ENCODE peak calls at places on chromosomes 2 and 18, in eight cellular contexts. Q is activated naive CD4-positive, alpha-beta T cell; D is MV-4-11; I is CD14-positive monocyte; S is astrocyte of the cerebellum; N is B cell; J is stimulated activated CD8-positive, alpha-beta memory T cell treated with anti-CD3 and anti-CD28 coated beads, Interleukin-7, amount 100 ng/mL, for 1 hour; L is substantia nigra. Y is an unnamed sample.
A peak's percentile ranks its signal among the peaks of the same experiment; 100 is the strongest.

GRCh38 chr2:213162515-213163118 is 11.2 kb upstream of the IKZF2 start:
- DNase-seq in Q (no peak), D (no peak), I (no peak), S (no peak), N (no peak), J (no peak), L (no peak), Y (no peak)

GRCh38 chr2:23720705-23721453 is 206.0 kb downstream of the ATAD2B start:
- DNase-seq in Q (no peak), D (no peak), I (no peak), S (no peak), N (no peak), J (no peak), L (no peak), Y (no peak)

GRCh38 chr2:84849271-84849952 is 31.5 kb downstream of the TRABD2A start:
- DNase-seq in Q (no peak), D (no peak), I (no peak), S (no peak), N (no peak), J (no peak), L (no peak), Y (peak; percentile 51)

GRCh38 chr2:217186152-217186551 is 326.3 kb upstream of the TNP1 start:
- DNase-seq in Q (no peak), D (no peak), I (no peak), S (no peak), N (no peak), J (no peak), L (no peak), Y (no peak)

GRCh38 chr2:40416486-40416885 is 35.4 kb downstream of the SLC8A1 start:
- DNase-seq in Q (no peak), D (no peak), I (no peak), S (no peak), N (no peak), J (no peak), L (no peak), Y (no peak)

GRCh38 chr18:46641917-46642316 is 15.1 kb downstream of the LOXHD1 start:
- DNase-seq in Q (no peak), D (no peak), I (no peak), S (no peak), N (no peak), J (no peak), L (no peak), Y (no peak)

GRCh38 chr2:3008551-3009498 is 368.8 kb downstream of the EIPR1 start:
- DNase-seq in Q (no peak), D (no peak), I (no peak), S (no peak), N (no peak), J (no peak), L (no peak), Y (no peak)

GRCh38 chr2:237234268-237234667 is 148.6 kb downstream of the COPS8 start:
- DNase-seq in Q (no peak), D (no peak), I (no peak), S (no peak), N (no peak), J (no peak), L (no peak), Y (no peak)

GRCh38 chr2:241777167-241777685 is 604 bp downstream of the GAL3ST2 start:
- DNase-seq in Q (no peak), D (no peak), I (no peak), S (no peak), N (no peak), J (no peak), L (no peak), Y (no peak)

GRCh38 chr18:57627488-57627887 is 5.9 kb upstream of the NARS1 start:
- DNase-seq in Q (no peak), D (no peak), I (no peak), S (peak; percentile 50), N (no peak), J (no peak), L (no peak), Y (no peak)

GRCh38 chr2:1482981-1483380 is 69.7 kb downstream of the TPO start:
- DNase-seq in Q (no peak), D (no peak), I (no peak), S (no peak), N (no peak), J (no peak), L (no peak), Y (no peak)

GRCh38 chr2:204401114-204401513 is 144.2 kb upstream of the PARD3B start:
- DNase-seq in Q (no peak), D (no peak), I (no peak), S (no peak), N (no peak), J (no peak), L (no peak), Y (no peak)

GRCh38 chr2:128548461-128548891 is 229.8 kb upstream of the HS6ST1 start:
- DNase-seq in Q (no peak), D (no peak), I (no peak), S (no peak), N (no peak), J (no peak), L (no peak), Y (no peak)

GRCh38 chr2:238420878-238421694 is 5.6 kb upstream of the ASB1 start:
- DNase-seq in Q (no peak), D (peak; percentile 58), I (no peak), S (no peak), N (no peak), J (no peak), L (no peak), Y (no peak)

GRCh38 chr2:28346587-28346986 is 46.1 kb upstream of the FOSL2 start:
- DNase-seq in Q (no peak), D (no peak), I (no peak), S (no peak), N (no peak), J (no peak), L (no peak), Y (no peak)

GRCh38 chr2:189657867-189658266 is 3.4 kb upstream of the ASNSD1 start:
- DNase-seq in Q (peak; percentile 5), D (peak; percentile 59), I (no peak), S (no peak), N (peak; percentile 14), J (no peak), L (no peak), Y (peak; percentile 41)

GRCh38 chr2:24579053-24579803 is 88.2 kb downstream of the NCOA1 start:
- DNase-seq in Q (no peak), D (no peak), I (no peak), S (no peak), N (no peak), J (no peak), L (no peak), Y (no peak)

GRCh38 chr2:44951714-44952113 is 10.2 kb downstream of the SIX3 start:
- DNase-seq in Q (no peak), D (no peak), I (peak; percentile 4), S (no peak), N (no peak), J (no peak), L (no peak), Y (no peak)

GRCh38 chr2:239979243-239980023 is 45.7 kb downstream of the NDUFA10 start:
- DNase-seq in Q (no peak), D (no peak), I (no peak), S (peak; percentile 28), N (no peak), J (no peak), L (peak; percentile 50), Y (no peak)

GRCh38 chr2:69065735-69066336 is 52.9 kb downstream of the ANTXR1 start:
- DNase-seq in Q (no peak), D (no peak), I (no peak), S (no peak), N (no peak), J (no peak), L (no peak), Y (no peak)

GRCh38 chr2:164514491-164514890 is 106.8 kb downstream of the GRB14 start:
- DNase-seq in Q (no peak), D (no peak), I (no peak), S (peak; percentile 11), N (no peak), J (no peak), L (no peak), Y (no peak)

GRCh38 chr2:112752667-112753066 is 11.7 kb downstream of the CKAP2L start:
- DNase-seq in Q (no peak), D (no peak), I (no peak), S (no peak), N (no peak), J (no peak), L (no peak), Y (no peak)

GRCh38 chr2:197710424-197711042 is 5.4 kb downstream of the MARS2 start:
- DNase-seq in Q (no peak), D (peak; percentile 19), I (no peak), S (no peak), N (peak; percentile 15), J (no peak), L (no peak), Y (no peak)

GRCh38 chr18:36264283-36264682 is 33.2 kb upstream of the FHOD3 start:
- DNase-seq in Q (no peak), D (no peak), I (no peak), S (no peak), N (no peak), J (no peak), L (no peak), Y (no peak)

GRCh38 chr2:100309973-100310719 is 12.2 kb downstream of the LONRF2 start:
- DNase-seq in Q (no peak), D (no peak), I (no peak), S (no peak), N (no peak), J (no peak), L (no peak), Y (no peak)

GRCh38 chr2:181575024-181575649 is 81.8 kb downstream of the CERKL start:
- DNase-seq in Q (no peak), D (no peak), I (no peak), S (no peak), N (no peak), J (no peak), L (no peak), Y (no peak)

GRCh38 chr2:173077506-173078177 is 2.0 kb downstream of the MAP3K20 start:
- DNase-seq in Q (no peak), D (peak; percentile 34), I (no peak), S (peak; percentile 6), N (no peak), J (no peak), L (no peak), Y (no peak)

GRCh38 chr2:17036343-17036742 is 370.7 kb upstream of the CYRIA start:
- DNase-seq in Q (no peak), D (no peak), I (no peak), S (no peak), N (no peak), J (no peak), L (no peak), Y (no peak)

GRCh38 chr2:235170016-235170415 is 218.2 kb downstream of the SH3BP4 start:
- DNase-seq in Q (no peak), D (no peak), I (no peak), S (no peak), N (no peak), J (no peak), L (no peak), Y (no peak)

GRCh38 chr2:168244318-168244717 is 3.1 kb downstream of the STK39 start:
- DNase-seq in Q (peak; percentile 15), D (peak; percentile 35), I (no peak), S (no peak), N (peak; percentile 22), J (peak; percentile 15), L (no peak), Y (peak; percentile 44)

GRCh38 chr18:13680612-13681011 is 45.7 kb downstream of the FAM210A start:
- DNase-seq in Q (no peak), D (no peak), I (no peak), S (no peak), N (peak; percentile 23), J (no peak), L (peak; percentile 28), Y (no peak)

GRCh38 chr2:1476617-1477195 is 63.4 kb downstream of the TPO start:
- DNase-seq in Q (no peak), D (no peak), I (no peak), S (no peak), N (no peak), J (no peak), L (no peak), Y (no peak)

GRCh38 chr2:135175177-135175576 is 123.1 kb downstream of the RAB3GAP1 start:
- DNase-seq in Q (no peak), D (no peak), I (no peak), S (no peak), N (no peak), J (no peak), L (no peak), Y (no peak)

GRCh38 chr2:235219048-235219447 is 267.2 kb downstream of the SH3BP4 start:
- DNase-seq in Q (no peak), D (no peak), I (no peak), S (no peak), N (no peak), J (no peak), L (no peak), Y (no peak)

Y was measured in naive thymus-derived CD8-positive, alpha-beta T cell.